ENCODE peak calls at places on chromosomes 6 and 20, in four cellular contexts. I is HepG2, Y is K562, Z is GM12878. P is an unnamed sample.

GRCh38 chr6:70547313-70547712 is 19.4 kb upstream of the SDHAF4 start:
- DNase-seq in I (no peak), Y (no peak), Z (no peak), P (no peak)

GRCh38 chr6:126376682-126377081 is 36.8 kb downstream of the CENPW start:
- DNase-seq in I (no peak), Y (no peak), Z (no peak), P (no peak)

GRCh38 chr6:138441965-138442364 is 37.9 kb downstream of the HEBP2 start:
- DNase-seq in I (no peak), Y (no peak), Z (no peak), P (no peak)

GRCh38 chr6:166330612-166331011 is 11.7 kb downstream of the SFT2D1 start:
- DNase-seq in I (peak), Y (peak), Z (no peak), P (no peak)

GRCh38 chr20:40706977-40707582 is 18.0 kb upstream of the MAFB start:
- DNase-seq in I (peak), Y (no peak), Z (no peak), P (peak)

GRCh38 chr20:59788196-59788735 is 145.2 kb downstream of the SYCP2 start:
- DNase-seq in I (no peak), Y (no peak), Z (no peak), P (no peak)

GRCh38 chr6:44059359-44060342 is 67.6 kb downstream of the MRPL14 start:
- DNase-seq in I (no peak), Y (no peak), Z (no peak), P (no peak)

GRCh38 chr20:50510706-50511401 is 671 bp downstream of the PTPN1 start:
- DNase-seq in I (peak), Y (no peak), Z (no peak), P (no peak)

GRCh38 chr6:1382883-1383728 is 6.3 kb upstream of the FOXF2 start:
- DNase-seq in I (no peak), Y (no peak), Z (no peak), P (no peak)

GRCh38 chr6:34529665-34530327 is 26.3 kb downstream of the SPDEF start:
- DNase-seq in I (peak), Y (no peak), Z (no peak), P (no peak)

GRCh38 chr20:39282619-39283092 is 320.5 kb downstream of the DHX35 start:
- DNase-seq in I (no peak), Y (no peak), Z (no peak), P (no peak)

GRCh38 chr20:39123161-39123560 is 161.0 kb downstream of the DHX35 start:
- DNase-seq in I (no peak), Y (no peak), Z (no peak), P (no peak)

GRCh38 chr20:1890469-1891262 is 4.5 kb upstream of the SIRPA start:
- DNase-seq in I (no peak), Y (no peak), Z (no peak), P (no peak)
- TF ChIP-seq POLR2A in I (no peak), Y (no peak), Z (no peak), P (no peak)

DNA sequence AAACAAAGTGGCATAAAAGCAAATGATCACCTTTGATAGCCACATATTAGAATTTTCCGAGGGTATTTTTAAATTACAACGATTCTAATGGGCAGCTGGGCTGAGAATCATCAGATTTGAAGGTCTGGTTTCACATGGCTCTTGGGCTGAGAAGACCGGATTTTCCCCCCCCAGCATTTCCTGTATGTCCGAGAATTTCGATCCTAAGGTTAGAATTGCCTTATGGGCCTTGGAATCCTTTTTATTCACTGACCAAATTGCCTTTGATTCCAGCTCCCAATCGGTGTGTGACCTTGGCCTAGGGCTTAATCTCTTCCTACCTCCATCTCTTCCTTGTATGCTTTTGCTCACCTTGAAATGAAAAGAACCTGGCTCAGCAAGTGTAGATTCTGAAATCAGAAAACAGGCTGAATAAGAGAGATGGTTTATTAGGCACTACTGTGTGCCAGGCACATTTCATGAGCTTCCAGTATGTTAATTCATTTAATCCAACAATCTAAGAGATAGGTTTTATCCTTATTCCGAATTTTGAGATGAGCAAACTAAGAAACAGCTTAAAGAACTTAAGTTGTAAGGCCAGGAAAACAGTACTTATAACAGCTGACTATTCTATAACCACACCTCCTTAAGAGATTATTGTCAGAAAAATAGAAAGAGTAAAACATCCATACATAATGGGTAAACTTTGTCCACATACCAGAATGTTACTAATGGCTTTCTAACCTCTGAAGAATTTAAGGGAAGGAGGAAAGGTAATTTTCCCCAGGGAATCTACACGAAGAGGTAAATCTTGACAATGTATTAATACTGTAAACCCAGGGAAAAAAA is 39.4 kb downstream of the HFE start:
- DNase-seq in I (no peak), Y (no peak), Z (no peak), P (no peak)
- TF ChIP-seq ZBTB33 in I (no peak), Y (no peak), Z (no peak), P (no peak)

DNA sequence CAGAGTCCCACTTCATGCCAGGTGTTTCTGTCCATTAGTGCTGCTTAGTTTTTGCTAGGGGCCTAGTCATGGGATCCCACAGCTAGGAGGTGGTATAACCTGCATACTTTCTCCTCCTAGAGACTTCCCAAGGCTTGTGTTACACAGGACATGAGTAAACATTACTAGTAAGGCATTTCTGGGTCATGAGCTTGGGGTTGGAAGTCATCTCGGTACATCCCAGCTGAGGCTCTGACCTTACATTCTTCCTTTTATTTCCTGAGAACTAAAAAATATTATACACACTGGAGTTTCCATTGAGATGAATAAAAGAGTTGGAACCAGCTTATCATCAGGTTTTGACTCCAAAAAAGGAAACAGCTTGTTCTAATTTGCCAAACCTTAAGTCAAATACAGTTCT is 20.9 kb upstream of the PNPLA1 start:
- DNase-seq in I (peak), Y (no peak), Z (no peak), P (no peak)
- TF ChIP-seq POLR2A in I (no peak), Y (no peak), Z (no peak), P (no peak)

GRCh38 chr6:160661129-160661723 is 2.8 kb downstream of the LPA start:
- DNase-seq in I (no peak), Y (no peak), Z (no peak), P (no peak)
- TF ChIP-seq ZBTB33 in I (no peak), Y (no peak), Z (no peak), P (no peak)